ENCODE peak calls at places on chromosomes 2 and 18, in four cellular contexts. S, W, T and R are unnamed samples.

GRCh38 chr18:44709297-44710117 is 28.8 kb downstream of the SETBP1 start:
- DNase-seq in S (no peak), T (no peak), W (no peak), R (no peak)

GRCh38 chr2:212186166-212186565 is 352.4 kb downstream of the ERBB4 start:
- DNase-seq in T (no peak), S (no peak), W (no peak), R (no peak)

GRCh38 chr2:157628532-157629415 is at the start of gene ACVR1C:
- DNase-seq in T (peak; percentile 84), S (peak; percentile 64), W (no peak), R (peak; percentile 83)

GRCh38 chr2:191115391-191115790 is 35.4 kb downstream of the STAT4 start:
- DNase-seq in T (no peak), S (no peak), W (no peak), R (no peak)

GRCh38 chr2:64537991-64538390 is 13.9 kb downstream of the AFTPH start:
- DNase-seq in S (no peak), W (no peak), T (no peak), R (no peak)

GRCh38 chr2:24822049-24822706 is 29.0 kb downstream of the CENPO start:
- DNase-seq in W (no peak), S (no peak), T (no peak), R (no peak)

GRCh38 chr18:7567487-7568425 is 640 bp downstream of the PTPRM start:
- DNase-seq in S (no peak), W (no peak), T (no peak), R (no peak)

GRCh38 chr2:233408366-233409285 is 54.3 kb downstream of the DGKD start:
- DNase-seq in S (no peak), W (no peak), T (no peak), R (no peak)

GRCh38 chr2:220781622-220782241 is 790.4 kb downstream of the EPHA4 start:
- DNase-seq in W (no peak), S (no peak), T (no peak), R (no peak)

GRCh38 chr2:69309336-69310048 is 77.5 kb downstream of the GFPT1 start:
- DNase-seq in T (no peak), S (no peak), W (no peak), R (no peak)

GRCh38 chr2:50546790-50547189 is 485.1 kb downstream of the NRXN1 start:
- DNase-seq in T (no peak), S (no peak), W (no peak), R (no peak)

GRCh38 chr18:34870916-34871315 is 160.8 kb downstream of the DTNA start:
- DNase-seq in T (no peak), W (no peak), S (no peak), R (no peak)

GRCh38 chr18:2978626-2979025 is 34.3 kb downstream of the LPIN2 start:
- DNase-seq in W (no peak), T (no peak), S (no peak), R (no peak)

GRCh38 chr2:64766841-64767669 is 113.3 kb upstream of the SERTAD2 start:
- DNase-seq in W (no peak), T (no peak), S (peak; percentile 34), R (no peak)

GRCh38 chr2:173964565-173965371 is 405 bp downstream of the SP3 start:
- DNase-seq in T (peak; percentile 81), W (no peak), S (peak; percentile 94), R (no peak)

GRCh38 chr18:32200766-32201165 is 10.9 kb downstream of the MEP1B start:
- DNase-seq in S (no peak), T (no peak), W (no peak), R (no peak)

GRCh38 chr18:36314754-36315153 is 17.2 kb downstream of the FHOD3 start:
- DNase-seq in S (no peak), T (no peak), W (no peak), R (no peak)

GRCh38 chr2:54161660-54162059 is 46.2 kb downstream of the ACYP2 start:
- DNase-seq in W (no peak), T (no peak), S (no peak), R (no peak)

GRCh38 chr2:27860111-27860510 is 30.1 kb downstream of the RBKS start:
- DNase-seq in T (no peak), W (peak; percentile 15), S (no peak), R (no peak)

GRCh38 chr2:69154031-69154430 is 141.1 kb downstream of the ANTXR1 start:
- DNase-seq in T (no peak), W (no peak), S (no peak), R (no peak)

GRCh38 chr2:52934354-52934898 is 833.2 kb upstream of the CHAC2 start:
- DNase-seq in S (no peak), W (peak; percentile 67), T (peak; percentile 2), R (peak; percentile 91)

GRCh38 chr18:50737127-50737526 is 82.7 kb downstream of the MRO start:
- DNase-seq in W (no peak), S (no peak), T (peak; percentile 63), R (no peak)

GRCh38 chr18:36025025-36025424 is 42.3 kb downstream of the RPRD1A start:
- DNase-seq in T (no peak), W (no peak), S (no peak), R (no peak)

GRCh38 chr18:5918196-5918595 is 22.9 kb upstream of the TMEM200C start:
- DNase-seq in T (no peak), W (no peak), S (no peak), R (no peak)

GRCh38 chr2:196268538-196269338 is 97.4 kb upstream of the STK17B start:
- DNase-seq in W (no peak), T (peak; percentile 23), S (no peak), R (no peak)

GRCh38 chr2:220143336-220143735 is 515.9 kb downstream of the SLC4A3 start:
- DNase-seq in W (no peak), S (no peak), T (peak; percentile 37), R (peak; percentile 3)

GRCh38 chr2:180644709-180645108 is 335.7 kb upstream of the UBE2E3 start:
- DNase-seq in T (no peak), W (no peak), S (no peak), R (no peak)

GRCh38 chr2:15145919-15146318 is 415.2 kb downstream of the NBAS start:
- DNase-seq in S (no peak), W (no peak), T (no peak), R (no peak)

GRCh38 chr2:66839551-66840320 is 404.8 kb downstream of the MEIS1 start:
- DNase-seq in T (no peak), S (no peak), W (no peak), R (no peak)

GRCh38 chr2:187971893-187972292 is 319.8 kb upstream of the GULP1 start:
- DNase-seq in W (no peak), T (no peak), S (no peak), R (peak; percentile 3)

GRCh38 chr2:70094978-70095832 is 7.9 kb downstream of the PCBP1 start:
- DNase-seq in W (no peak), S (no peak), T (peak; percentile 87), R (no peak)

GRCh38 chr18:53745228-53745967 is 479.1 kb downstream of the MBD2 start:
- DNase-seq in W (no peak), S (no peak), T (no peak), R (no peak)

GRCh38 chr18:55821219-55821618 is 233.2 kb upstream of the TCF4 start:
- DNase-seq in W (no peak), S (no peak), T (no peak), R (no peak)

GRCh38 chr2:98568161-98568956 is 40.0 kb downstream of the COA5 start:
- DNase-seq in T (no peak), S (no peak), W (no peak), R (no peak)

GRCh38 chr2:109654316-109655050 is 40.3 kb downstream of the SOWAHC start:
- DNase-seq in W (no peak), S (no peak), T (no peak), R (no peak)

GRCh38 chr2:227370791-227371312 is 8.3 kb downstream of the TM4SF20 start:
- DNase-seq in S (no peak), T (peak; percentile 33), W (no peak), R (no peak)

GRCh38 chr2:177031435-177032222 is 181.0 kb upstream of the HNRNPA3 start:
- DNase-seq in W (no peak), T (no peak), S (no peak), R (no peak)

GRCh38 chr2:232898592-232899541 is 28.8 kb downstream of the SNORC start:
- DNase-seq in T (no peak), S (no peak), W (no peak), R (no peak)

DNA sequence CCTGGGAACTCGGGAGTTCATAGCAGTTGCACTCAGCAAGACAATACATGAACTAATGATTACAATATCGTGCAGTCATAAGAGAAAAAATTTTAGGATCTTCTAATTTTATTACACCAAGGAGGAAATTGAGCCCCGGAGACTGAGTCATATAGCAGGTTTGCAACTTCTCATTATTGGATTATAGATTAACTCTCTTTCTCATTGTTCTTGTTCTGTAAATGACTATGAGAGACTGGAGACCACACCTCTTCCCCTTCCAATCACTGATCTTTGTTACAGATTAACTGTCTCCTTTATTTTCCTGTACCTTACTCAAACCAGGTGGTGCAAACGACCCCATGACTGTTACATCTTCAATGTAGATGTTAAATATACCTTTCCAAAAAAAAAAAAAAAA is 435.8 kb upstream of the DDX18 start:
- DNase-seq in T (no peak), S (no peak), W (no peak), R (no peak)
- TF ChIP-seq TCF7L2 in T (no peak), S (no peak), W (no peak), R (no peak)

DNA sequence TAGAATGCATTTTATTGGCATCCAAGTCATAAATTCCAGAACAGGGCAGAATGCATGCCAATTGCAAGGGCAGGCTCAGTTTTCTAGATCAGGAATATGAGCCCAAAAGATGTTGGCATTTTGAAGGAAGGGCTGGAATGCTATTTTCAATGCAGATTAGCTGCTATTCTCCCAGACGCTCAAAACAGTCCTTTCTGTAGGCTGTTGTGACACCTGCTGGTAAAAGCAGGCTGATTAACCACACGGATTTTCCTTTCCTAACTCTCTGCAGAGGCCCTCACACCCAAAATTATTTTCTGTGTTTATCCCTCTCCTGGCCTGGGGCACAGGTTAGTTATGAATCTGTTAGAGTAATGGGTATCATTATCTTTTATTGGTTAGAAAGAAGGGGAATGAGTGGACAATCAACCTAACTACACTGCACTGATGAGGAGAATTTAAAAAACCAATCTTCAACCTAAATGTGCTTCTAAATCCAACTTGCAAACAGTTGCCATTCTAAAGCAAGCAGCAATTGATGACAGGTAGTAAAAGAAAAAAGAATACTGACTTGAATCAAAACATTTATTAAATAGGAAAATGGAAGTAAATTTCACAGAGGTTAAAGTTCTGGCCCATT is 94.0 kb downstream of the PLA2R1 start:
- DNase-seq in W (no peak), S (peak; percentile 34), T (peak; percentile 31), R (peak; percentile 35)
- TF ChIP-seq TCF7L2 in W (no peak), S (no peak), T (no peak), R (no peak)

GRCh38 chr18:22504665-22505064 is 87.0 kb upstream of the CTAGE1 start:
- DNase-seq in S (no peak), T (no peak), W (no peak), R (no peak)
- TF ChIP-seq TCF7L2 in S (no peak), T (no peak), W (no peak), R (no peak)

DNA sequence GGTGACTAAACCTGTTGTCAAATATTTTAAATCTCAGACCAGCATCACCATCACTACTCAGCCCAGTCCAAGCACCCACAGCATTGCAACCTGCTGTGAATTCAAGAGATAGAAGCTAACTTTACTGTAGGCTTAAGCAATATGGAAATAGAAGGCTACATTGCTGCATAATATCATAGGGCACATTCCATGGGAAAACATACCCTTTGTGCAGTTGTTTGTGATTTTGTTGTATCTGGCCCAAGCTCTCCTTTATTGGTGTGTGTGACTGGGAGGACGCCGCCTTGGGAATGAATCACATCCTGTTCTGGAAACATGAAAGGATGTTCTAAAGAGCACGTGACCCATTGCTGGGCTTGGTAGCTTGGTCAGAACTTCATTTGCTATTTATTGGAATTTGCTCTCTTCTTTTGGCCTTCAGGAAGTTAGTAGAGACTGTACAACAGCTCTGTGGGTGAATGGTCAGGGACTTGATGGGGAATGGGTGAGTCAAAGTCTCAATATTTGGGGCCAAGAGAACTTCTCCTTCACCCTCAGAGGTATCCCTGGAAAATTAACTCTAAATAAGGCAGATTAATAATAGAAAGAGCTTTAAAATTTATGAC is 106.8 kb upstream of the SERPINE2 start:
- DNase-seq in W (no peak), S (no peak), T (peak; percentile 98), R (peak; percentile 75)
- TF ChIP-seq TCF7L2 in W (no peak), S (no peak), T (no peak), R (peak; percentile 94)